ENCODE peak calls at places on chromosome 9, in seven cellular contexts. J, L, S, O, D, E and F are unnamed samples.

GRCh38 chr9:84230355-84231136 is 110.0 kb downstream of the SLC28A3 start:
- DNase-seq in J (no peak), L (no peak), S (peak; percentile 81), E (no peak), D (peak; percentile 18), O (no peak), F (no peak)

GRCh38 chr9:87152206-87152605 is 204.9 kb upstream of the GAS1 start:
- DNase-seq in S (no peak), E (no peak), D (no peak), L (no peak), J (no peak), O (no peak), F (no peak)

GRCh38 chr9:70053864-70054263 is 10.2 kb downstream of the MAMDC2 start:
- DNase-seq in L (no peak), S (no peak), J (peak; percentile 4), O (no peak), D (no peak), E (no peak), F (peak; percentile 10)

GRCh38 chr9:118170032-118170955 is 466.1 kb downstream of the TLR4 start:
- DNase-seq in D (peak; percentile 52), O (no peak), E (no peak), L (no peak), J (peak; percentile 23), S (peak; percentile 31), F (no peak)

GRCh38 chr9:137956688-137957385 is 79.3 kb downstream of the CACNA1B start:
- DNase-seq in S (no peak), J (no peak), O (no peak), E (no peak), L (no peak), D (no peak), F (no peak)

GRCh38 chr9:21994996-21995651 is 533 bp downstream of the CDKN2B-AS1 start:
- DNase-seq in L (peak; percentile 50), J (peak; percentile 91), E (peak; percentile 58), D (peak; percentile 68), S (peak; percentile 74), O (no peak), F (peak; percentile 87)

GRCh38 chr9:130847306-130848217 is 12.5 kb downstream of the ABL1 start:
- DNase-seq in S (peak; percentile 99), J (no peak), D (peak; percentile 100), E (no peak), L (no peak), O (peak; percentile 97), F (peak; percentile 25)

GRCh38 chr9:11933926-11934325 is 759.3 kb upstream of the TYRP1 start:
- DNase-seq in L (no peak), E (no peak), D (peak; percentile 85), S (peak; percentile 68), J (peak; percentile 100), O (no peak), F (no peak)

GRCh38 chr9:134650431-134651190 is 9.0 kb downstream of the COL5A1 start:
- DNase-seq in L (no peak), E (no peak), J (no peak), O (no peak), D (no peak), S (no peak), F (no peak)

GRCh38 chr9:30039712-30040111 is 2344.7 kb upstream of the ACO1 start:
- DNase-seq in J (peak; percentile 29), E (no peak), D (no peak), S (no peak), L (no peak), O (no peak), F (no peak)

GRCh38 chr9:136975624-136976023 is 1.7 kb upstream of the PTGDS start:
- DNase-seq in S (peak; percentile 36), O (no peak), J (peak; percentile 66), E (no peak), L (peak; percentile 35), D (no peak), F (peak; percentile 25)

GRCh38 chr9:95429096-95429495 is 87.7 kb downstream of the PTCH1 start:
- DNase-seq in D (peak; percentile 44), L (no peak), O (no peak), E (no peak), J (no peak), S (no peak), F (no peak)

GRCh38 chr9:103277240-103277639 is 282.1 kb downstream of the CYLC2 start:
- DNase-seq in J (no peak), E (no peak), L (no peak), O (no peak), S (no peak), D (no peak), F (no peak)

GRCh38 chr9:131875828-131876485 is 136.1 kb upstream of the RAPGEF1 start:
- DNase-seq in O (no peak), S (no peak), J (no peak), D (peak; percentile 71), E (no peak), L (no peak), F (peak; percentile 20)

GRCh38 chr9:137784046-137784445 is 93.5 kb upstream of the CACNA1B start:
- DNase-seq in J (no peak), E (no peak), S (no peak), D (no peak), L (no peak), O (no peak), F (no peak)

GRCh38 chr9:123457586-123457985 is 101.6 kb downstream of the CRB2 start:
- DNase-seq in J (no peak), L (no peak), D (no peak), O (no peak), E (no peak), S (no peak), F (no peak)

GRCh38 chr9:16361939-16362338 is 508.5 kb downstream of the BNC2 start:
- DNase-seq in J (no peak), D (no peak), S (no peak), O (no peak), E (no peak), L (no peak), F (no peak)

GRCh38 chr9:113770396-113770795 is 105.7 kb upstream of the ZNF618 start:
- DNase-seq in L (no peak), S (peak; percentile 7), E (no peak), D (no peak), O (no peak), J (no peak), F (no peak)

GRCh38 chr9:119026120-119026519 is 343.1 kb downstream of the BRINP1 start:
- DNase-seq in L (no peak), D (peak; percentile 60), S (no peak), O (no peak), J (no peak), E (no peak), F (no peak)

GRCh38 chr9:68706579-68707201 is 1.6 kb downstream of the PIP5K1B start:
- DNase-seq in E (no peak), S (no peak), D (no peak), O (no peak), L (no peak), J (peak; percentile 80), F (no peak)

GRCh38 chr9:126719677-126720435 is 85.0 kb upstream of the ZBTB43 start:
- DNase-seq in O (no peak), L (peak; percentile 64), S (peak; percentile 85), D (no peak), E (peak; percentile 84), J (no peak), F (peak; percentile 96)

GRCh38 chr9:78026416-78026815 is 5.2 kb downstream of the GNAQ start:
- DNase-seq in E (no peak), L (no peak), O (no peak), D (peak; percentile 77), J (no peak), S (peak; percentile 27), F (peak; percentile 79)

GRCh38 chr9:124022201-124023121 is 10.9 kb downstream of the LHX2 start:
- DNase-seq in D (peak; percentile 23), S (no peak), J (no peak), E (no peak), L (no peak), O (no peak), F (no peak)

GRCh38 chr9:5500441-5501235 is 9.7 kb upstream of the PDCD1LG2 start:
- DNase-seq in O (no peak), L (no peak), E (no peak), D (peak; percentile 67), S (peak; percentile 95), J (peak; percentile 100), F (peak; percentile 63)